ENCODE peak calls at places on chromosomes 3 and 15, in six cellular contexts. C, W, G, A, D and V are unnamed samples. For H3K9me3, the result is how much of the 10 kb centered on the place peaks cover.

GRCh38 chr3:58237238-58237939 is at the start of gene ABHD6:
- DNase-seq in W (peak), A (peak), G (peak), C (peak), D (peak), V (no peak)

GRCh38 chr15:62739507-62739906 is 303.0 kb upstream of the TPM1 start:
- DNase-seq in D (no peak), A (no peak), W (no peak), C (peak), G (no peak), V (no peak)

GRCh38 chr3:9397911-9398714 is 698 bp downstream of the SETD5 start:
- DNase-seq in C (peak), W (peak), D (peak), A (peak), G (peak), V (no peak)

GRCh38 chr15:92714457-92715401 is 59.2 kb upstream of the FAM174B start:
- DNase-seq in D (peak), W (peak), C (peak), G (peak), A (peak), V (no peak)

GRCh38 chr15:61175024-61175423 is 54.1 kb downstream of the RORA start:
- DNase-seq in C (peak), D (no peak), A (no peak), W (no peak), G (no peak), V (no peak)

GRCh38 chr3:194522579-194523046 is 35.8 kb upstream of the ATP13A3 start:
- DNase-seq in W (no peak), C (peak), G (no peak), A (no peak), D (no peak), V (no peak)

GRCh38 chr15:75182187-75183131 is 19.2 kb upstream of the C15orf39 start:
- DNase-seq in W (no peak), D (no peak), G (no peak), C (peak), A (no peak), V (no peak)

GRCh38 chr3:50415813-50416212 is 56.5 kb upstream of the TMEM115 start:
- DNase-seq in D (no peak), G (no peak), C (no peak), W (no peak), A (no peak), V (no peak)

GRCh38 chr3:117281371-117281770 is 571.8 kb downstream of the TUSC7 start:
- DNase-seq in A (no peak), W (no peak), D (no peak), G (no peak), C (peak), V (no peak)

GRCh38 chr15:49815506-49815905 is 194.7 kb downstream of the DTWD1 start:
- DNase-seq in A (no peak), W (no peak), D (no peak), C (no peak), G (no peak), V (no peak)

GRCh38 chr15:82979726-82980125 is 6.3 kb upstream of the RAMAC start:
- DNase-seq in D (no peak), C (no peak), W (no peak), G (no peak), A (no peak), V (no peak)

GRCh38 chr3:72102057-72102711 is 317.2 kb upstream of the PROK2 start:
- DNase-seq in W (no peak), G (no peak), D (no peak), A (no peak), C (no peak), V (no peak)

GRCh38 chr15:68057758-68058157 is 3.6 kb downstream of the PIAS1 start:
- DNase-seq in W (no peak), G (no peak), A (no peak), D (no peak), C (no peak), V (no peak)

GRCh38 chr15:69034352-69034751 is 19.9 kb downstream of the NOX5 start:
- DNase-seq in A (no peak), C (peak), W (no peak), D (no peak), G (no peak), V (peak)

GRCh38 chr3:194773666-194774455 is 88.2 kb downstream of the FAM43A start:
- DNase-seq in G (no peak), D (no peak), C (no peak), W (no peak), A (no peak), V (no peak)

GRCh38 chr3:157104521-157104920 is 55.4 kb downstream of the CCNL1 start:
- DNase-seq in D (no peak), W (no peak), C (peak), A (no peak), G (no peak), V (no peak)

GRCh38 chr15:100602822-100603393 is 519 bp downstream of the ASB7 start:
- DNase-seq in D (peak), C (peak), G (no peak), W (no peak), A (no peak), V (no peak)

GRCh38 chr3:13161021-13161759 is 88.0 kb upstream of the IQSEC1 start:
- DNase-seq in D (no peak), W (no peak), C (no peak), G (no peak), A (no peak), V (no peak)

GRCh38 chr15:51600114-51600513 is 22.5 kb downstream of the DMXL2 start:
- DNase-seq in C (peak), W (no peak), D (no peak), G (no peak), A (no peak), V (no peak)

GRCh38 chr3:120495809-120496208 is 45.0 kb upstream of the FSTL1 start:
- DNase-seq in D (no peak), C (no peak), W (no peak), G (no peak), A (no peak), V (no peak)

GRCh38 chr15:59972241-59972640 is 31.9 kb upstream of the FOXB1 start:
- DNase-seq in G (no peak), D (no peak), W (no peak), A (no peak), C (no peak), V (no peak)

GRCh38 chr15:67254238-67255175 is at the start of the genes AAGAB and IQCH:
- DNase-seq in D (peak), A (peak), W (peak), G (peak), C (peak), V (peak)

GRCh38 chr3:9037113-9037715 is 73.9 kb upstream of the RAD18 start:
- DNase-seq in G (no peak), C (no peak), D (no peak), A (no peak), W (peak), V (no peak)

GRCh38 chr3:99439892-99440291 is 198.5 kb upstream of the COL8A1 start:
- DNase-seq in W (no peak), D (no peak), A (no peak), G (no peak), C (no peak), V (no peak)

GRCh38 chr3:10450494-10451440 is 54.6 kb downstream of the ATP2B2 start:
- DNase-seq in D (no peak), W (no peak), A (no peak), C (no peak), G (no peak), V (no peak)

GRCh38 chr3:130963878-130964277 is 62.7 kb downstream of the ASTE1 start:
- DNase-seq in W (no peak), G (no peak), A (no peak), D (no peak), C (peak), V (no peak)

GRCh38 chr3:129539201-129539600 is 3.8 kb upstream of the H1-8 start:
- DNase-seq in A (no peak), C (no peak), W (no peak), G (no peak), D (no peak), V (no peak)

GRCh38 chr3:24483873-24484272 is 10.8 kb downstream of the THRB start:
- DNase-seq in C (no peak), A (no peak), D (no peak), W (no peak), G (no peak), V (no peak)

GRCh38 chr3:138747229-138747628 is 87.5 kb downstream of the PIK3CB start:
- DNase-seq in W (no peak), G (no peak), D (no peak), A (no peak), C (no peak), V (no peak)

GRCh38 chr3:187736418-187736871 is 8.8 kb downstream of the BCL6 start:
- DNase-seq in D (no peak), C (peak), A (no peak), W (peak), G (no peak), V (no peak)

GRCh38 chr15:78004222-78004727 is 73.2 kb downstream of the TBC1D2B start:
- DNase-seq in G (no peak), C (no peak), A (no peak), D (no peak), W (peak), V (no peak)

GRCh38 chr3:46695962-46696922 is 2.8 kb upstream of the ALS2CL start:
- DNase-seq in C (peak), W (peak), A (no peak), D (no peak), G (no peak), V (no peak)

GRCh38 chr15:68526269-68526668 is 52.5 kb upstream of the CORO2B start:
- DNase-seq in G (no peak), D (no peak), C (peak), A (no peak), W (no peak), V (no peak)

GRCh38 chr3:13406200-13406599 is 13.9 kb downstream of the NUP210 start:
- DNase-seq in G (no peak), D (no peak), W (no peak), A (no peak), C (no peak), V (no peak)

GRCh38 chr3:35216501-35217266 is 422.6 kb upstream of the ARPP21 start:
- DNase-seq in G (no peak), D (no peak), A (no peak), W (no peak), C (no peak), V (no peak)

DNA sequence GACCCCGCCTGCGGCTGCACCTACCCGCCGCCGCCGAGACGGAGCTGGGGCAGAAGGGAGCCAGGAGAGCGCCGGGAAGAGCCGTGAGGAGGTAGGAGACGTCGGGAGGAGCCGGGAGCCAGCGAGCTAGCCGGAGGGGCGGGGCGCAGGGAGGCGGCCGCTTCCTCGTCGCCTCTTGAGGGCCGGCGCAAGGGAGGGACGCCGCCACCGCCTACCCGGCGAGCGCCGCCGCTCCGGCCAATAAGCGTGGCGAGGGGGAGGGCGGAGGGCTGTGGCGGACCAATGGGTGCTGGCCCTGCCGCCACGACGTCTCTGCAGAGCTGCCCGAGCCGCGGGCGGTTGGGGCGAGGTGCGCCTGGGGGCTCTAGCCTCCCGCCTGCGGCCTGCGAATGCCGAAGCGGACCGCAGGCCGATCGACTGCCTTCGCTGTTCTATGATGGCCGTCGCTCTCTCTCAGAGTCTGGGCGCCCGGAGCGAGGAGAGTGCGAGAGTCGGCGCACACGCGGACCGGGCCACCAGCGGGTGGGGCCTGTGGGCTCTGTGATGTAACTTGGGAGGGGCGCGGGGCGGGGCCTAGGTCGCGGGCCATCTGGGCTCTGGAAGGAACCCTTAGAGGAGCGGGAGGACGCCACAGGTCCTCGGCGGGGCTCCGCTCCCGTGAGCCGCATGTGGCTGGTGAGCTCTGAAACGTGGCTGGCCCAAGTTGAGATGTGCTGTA is 72.7 kb upstream of the MAP4 start:
- DNase-seq in A (peak), G (peak), D (peak), W (peak), C (peak), V (no peak)
- TF ChIP-seq CTCF in A (no peak), G (no peak), D (no peak), W (no peak), C (no peak), V (no peak)

GRCh38 chr3:196181127-196181546 is 30.1 kb downstream of the ZDHHC19 start:
- DNase-seq in D (no peak), A (no peak), W (no peak), C (no peak), G (no peak), V (no peak)

GRCh38 chr3:196177967-196178366 is 33.2 kb downstream of the ZDHHC19 start:
- DNase-seq in D (no peak), W (no peak), C (no peak), G (no peak), A (no peak), V (no peak)

GRCh38 chr3:196178993-196179379 is 32.2 kb downstream of the ZDHHC19 start:
- DNase-seq in C (no peak), D (no peak), G (no peak), A (no peak), W (no peak), V (no peak)

GRCh38 chr3:196179380-196180308 is 31.6 kb downstream of the ZDHHC19 start:
- DNase-seq in G (no peak), C (peak), A (no peak), D (no peak), W (no peak), V (no peak)

GRCh38 chr3:196180346-196180745 is 30.9 kb downstream of the ZDHHC19 start:
- DNase-seq in D (no peak), G (no peak), C (no peak), A (no peak), W (no peak), V (no peak)
- H3K9me3 ChIP-seq in D (under half), G (under half), C (under half), A (under half), W (under half), V (under half)

GRCh38 chr3:88149516-88150362 is at the start of gene C3orf38:
- DNase-seq in W (peak), A (peak), D (peak), C (peak), G (peak), V (peak)
- TF ChIP-seq POLR2A in W (no peak), A (no peak), D (peak), C (no peak), G (peak), V (no peak)

DNA sequence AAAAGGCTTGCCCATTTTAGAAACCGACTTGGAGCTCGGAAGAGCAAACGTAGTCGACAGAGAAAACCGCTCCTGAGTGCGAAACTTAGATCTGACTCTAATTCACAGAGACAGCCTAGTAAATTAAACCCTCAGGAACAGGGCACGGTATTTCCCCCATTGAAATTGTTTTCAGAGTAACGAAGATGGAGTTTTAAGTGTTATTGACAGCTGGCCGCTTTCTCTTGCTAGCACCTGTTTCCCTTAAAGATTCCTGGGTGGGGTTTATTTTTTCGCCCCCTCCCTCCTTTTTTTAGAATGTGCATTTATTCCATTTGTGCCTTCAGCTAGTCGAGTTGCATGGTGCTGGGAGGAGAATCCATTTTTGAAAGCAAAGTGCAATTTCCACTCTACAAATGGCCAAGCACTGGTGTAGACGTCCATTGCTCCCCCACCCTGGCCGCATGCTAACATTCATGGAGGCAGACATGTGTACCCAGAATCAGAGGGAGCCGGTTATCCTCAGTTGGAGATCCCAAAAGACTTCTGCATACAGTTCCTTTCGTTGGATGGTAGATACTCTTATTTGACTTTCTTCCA is 532.0 kb upstream of the SEMA6D start:
- DNase-seq in W (no peak), G (no peak), C (peak), A (no peak), D (no peak), V (no peak)
- TF ChIP-seq CTCF in W (no peak), G (no peak), C (no peak), A (no peak), D (no peak), V (no peak)

GRCh38 chr3:16143870-16144568 is 30.5 kb upstream of the GALNT15 start:
- DNase-seq in D (no peak), C (no peak), W (no peak), G (no peak), A (no peak), V (no peak)
- H3K9me3 ChIP-seq in D (under half), C (under half), W (under half), G (under half), A (under half), V (under half)

GRCh38 chr3:126998320-126998719 is 15.4 kb downstream of the PLXNA1 start:
- DNase-seq in C (no peak), W (no peak), G (no peak), A (no peak), D (no peak), V (no peak)
- TF ChIP-seq POLR2A in C (no peak), W (no peak), G (no peak), A (no peak), D (no peak), V (no peak)

GRCh38 chr15:65945616-65946015 is 76.3 kb downstream of the RAB11A start:
- DNase-seq in W (no peak), D (no peak), C (no peak), G (no peak), A (no peak), V (no peak)
- TF ChIP-seq CTCF in W (no peak), D (no peak), C (no peak), G (no peak), A (no peak), V (no peak)